ENCODE peak calls at places on chromosomes 5 and 9, in nine cellular contexts. One of them, this sample, is unnamed.

GRCh38 chr5:169980418-169981053 is at the start of gene INSYN2B:
- DNase-seq in stomach: peak
- DNase-seq in adrenal gland: peak
- DNase-seq in IMR-90: peak
- DNase-seq in A549: peak
- DNase-seq in K562: peak
- DNase-seq in ovary: peak
- DNase-seq in tibial nerve: peak
- DNase-seq in GM12891: peak
- DNase-seq in this sample: peak

GRCh38 chr5:151591144-151591819 is at the start of gene FAT2:
- DNase-seq in stomach: no peak
- DNase-seq in adrenal gland: no peak
- DNase-seq in IMR-90: no peak
- DNase-seq in A549: no peak
- DNase-seq in K562: no peak
- DNase-seq in ovary: no peak
- DNase-seq in tibial nerve: no peak
- DNase-seq in GM12891: no peak
- DNase-seq in this sample: no peak

GRCh38 chr9:3525836-3526165 is at the start of gene RFX3:
- DNase-seq in stomach: peak
- DNase-seq in adrenal gland: peak
- DNase-seq in IMR-90: peak
- DNase-seq in A549: peak
- DNase-seq in K562: peak
- DNase-seq in ovary: peak
- DNase-seq in tibial nerve: peak
- DNase-seq in GM12891: peak
- DNase-seq in this sample: peak

GRCh38 chr5:10476878-10477277 is 35.2 kb downstream of the ROPN1L start:
- DNase-seq in stomach: no peak
- DNase-seq in adrenal gland: no peak
- DNase-seq in IMR-90: no peak
- DNase-seq in A549: no peak
- DNase-seq in K562: no peak
- DNase-seq in ovary: no peak
- DNase-seq in tibial nerve: no peak
- DNase-seq in GM12891: no peak
- DNase-seq in this sample: no peak

GRCh38 chr5:157050050-157050449 is 8.9 kb downstream of the HAVCR1 start:
- DNase-seq in stomach: no peak
- DNase-seq in adrenal gland: no peak
- DNase-seq in IMR-90: no peak
- DNase-seq in A549: no peak
- DNase-seq in K562: no peak
- DNase-seq in ovary: no peak
- DNase-seq in tibial nerve: no peak
- DNase-seq in GM12891: no peak
- DNase-seq in this sample: no peak

GRCh38 chr5:73892806-73893205 is 266.8 kb downstream of the ARHGEF28 start:
- DNase-seq in stomach: no peak
- DNase-seq in adrenal gland: no peak
- DNase-seq in IMR-90: peak
- DNase-seq in A549: no peak
- DNase-seq in K562: no peak
- DNase-seq in ovary: no peak
- DNase-seq in tibial nerve: no peak
- DNase-seq in GM12891: no peak
- DNase-seq in this sample: no peak

GRCh38 chr5:30099634-30100033 is 1093.9 kb upstream of the CDH6 start:
- DNase-seq in stomach: no peak
- DNase-seq in adrenal gland: no peak
- DNase-seq in IMR-90: no peak
- DNase-seq in A549: peak
- DNase-seq in K562: no peak
- DNase-seq in ovary: no peak
- DNase-seq in tibial nerve: no peak
- DNase-seq in GM12891: no peak
- DNase-seq in this sample: peak

GRCh38 chr9:1939926-1940368 is 75.2 kb upstream of the SMARCA2 start:
- DNase-seq in stomach: peak
- DNase-seq in adrenal gland: no peak
- DNase-seq in IMR-90: peak
- DNase-seq in A549: peak
- DNase-seq in K562: peak
- DNase-seq in ovary: no peak
- DNase-seq in tibial nerve: no peak
- DNase-seq in GM12891: peak
- DNase-seq in this sample: no peak

GRCh38 chr9:112112519-112112918 is 62.6 kb downstream of the SUSD1 start:
- DNase-seq in stomach: no peak
- DNase-seq in adrenal gland: no peak
- DNase-seq in IMR-90: peak
- DNase-seq in A549: peak
- DNase-seq in K562: no peak
- DNase-seq in ovary: no peak
- DNase-seq in tibial nerve: no peak
- DNase-seq in GM12891: no peak
- DNase-seq in this sample: peak

GRCh38 chr5:77390795-77391194 is 101.3 kb downstream of the WDR41 start:
- DNase-seq in stomach: no peak
- DNase-seq in adrenal gland: no peak
- DNase-seq in IMR-90: peak
- DNase-seq in A549: no peak
- DNase-seq in K562: no peak
- DNase-seq in ovary: no peak
- DNase-seq in tibial nerve: no peak
- DNase-seq in GM12891: no peak
- DNase-seq in this sample: no peak

GRCh38 chr5:142587354-142587965 is 98.4 kb downstream of the FGF1 start:
- DNase-seq in stomach: peak
- DNase-seq in adrenal gland: peak
- DNase-seq in IMR-90: peak
- DNase-seq in A549: peak
- DNase-seq in K562: peak
- DNase-seq in ovary: no peak
- DNase-seq in tibial nerve: peak
- DNase-seq in GM12891: no peak
- DNase-seq in this sample: peak

GRCh38 chr5:113119271-113119924 is 142.8 kb downstream of the DCP2 start:
- DNase-seq in stomach: no peak
- DNase-seq in adrenal gland: no peak
- DNase-seq in IMR-90: peak
- DNase-seq in A549: no peak
- DNase-seq in K562: no peak
- DNase-seq in ovary: peak
- DNase-seq in tibial nerve: peak
- DNase-seq in GM12891: no peak
- DNase-seq in this sample: no peak

GRCh38 chr5:100270323-100270771 is 264.8 kb upstream of the FAM174A start:
- DNase-seq in stomach: no peak
- DNase-seq in adrenal gland: no peak
- DNase-seq in IMR-90: no peak
- DNase-seq in A549: no peak
- DNase-seq in K562: no peak
- DNase-seq in ovary: no peak
- DNase-seq in tibial nerve: no peak
- DNase-seq in GM12891: no peak
- DNase-seq in this sample: no peak

GRCh38 chr9:124940521-124940893 is 376 bp downstream of the GOLGA1 start:
- DNase-seq in stomach: no peak
- DNase-seq in adrenal gland: no peak
- DNase-seq in IMR-90: no peak
- DNase-seq in A549: no peak
- DNase-seq in K562: no peak
- DNase-seq in ovary: no peak
- DNase-seq in tibial nerve: no peak
- DNase-seq in GM12891: peak
- DNase-seq in this sample: no peak

GRCh38 chr5:139640432-139641115 is 7.6 kb upstream of the CXXC5 start:
- DNase-seq in stomach: peak
- DNase-seq in adrenal gland: no peak
- DNase-seq in IMR-90: no peak
- DNase-seq in A549: no peak
- DNase-seq in K562: no peak
- DNase-seq in ovary: peak
- DNase-seq in tibial nerve: no peak
- DNase-seq in GM12891: no peak
- DNase-seq in this sample: no peak

GRCh38 chr5:32613050-32613672 is 27.8 kb downstream of the SUB1 start:
- DNase-seq in stomach: peak
- DNase-seq in adrenal gland: peak
- DNase-seq in IMR-90: peak
- DNase-seq in A549: peak
- DNase-seq in K562: peak
- DNase-seq in ovary: peak
- DNase-seq in tibial nerve: peak
- DNase-seq in GM12891: peak
- DNase-seq in this sample: peak

GRCh38 chr9:91896096-91896495 is 53.9 kb downstream of the ROR2 start:
- DNase-seq in stomach: no peak
- DNase-seq in adrenal gland: no peak
- DNase-seq in IMR-90: no peak
- DNase-seq in A549: no peak
- DNase-seq in K562: no peak
- DNase-seq in ovary: no peak
- DNase-seq in tibial nerve: no peak
- DNase-seq in GM12891: no peak
- DNase-seq in this sample: no peak
- TF ChIP-seq POLR2A in stomach: no peak
- TF ChIP-seq POLR2A in adrenal gland: no peak
- TF ChIP-seq POLR2A in IMR-90: no peak
- TF ChIP-seq POLR2A in A549: no peak
- TF ChIP-seq POLR2A in K562: no peak
- TF ChIP-seq POLR2A in ovary: no peak
- TF ChIP-seq POLR2A in tibial nerve: no peak
- TF ChIP-seq POLR2A in GM12891: no peak
- TF ChIP-seq POLR2A in this sample: no peak

GRCh38 chr5:134397196-134397595 is 14.5 kb downstream of the CDKN2AIPNL start:
- DNase-seq in stomach: no peak
- DNase-seq in adrenal gland: no peak
- DNase-seq in IMR-90: no peak
- DNase-seq in A549: no peak
- DNase-seq in K562: no peak
- DNase-seq in ovary: no peak
- DNase-seq in tibial nerve: no peak
- DNase-seq in GM12891: no peak
- DNase-seq in this sample: no peak
- TF ChIP-seq POLR2A in stomach: no peak
- TF ChIP-seq POLR2A in adrenal gland: no peak
- TF ChIP-seq POLR2A in IMR-90: no peak
- TF ChIP-seq POLR2A in A549: no peak
- TF ChIP-seq POLR2A in K562: peak
- TF ChIP-seq POLR2A in ovary: no peak
- TF ChIP-seq POLR2A in tibial nerve: no peak
- TF ChIP-seq POLR2A in GM12891: no peak
- TF ChIP-seq POLR2A in this sample: no peak

GRCh38 chr5:34986965-34987364 is 57.6 kb downstream of the DNAJC21 start:
- DNase-seq in stomach: no peak
- DNase-seq in adrenal gland: no peak
- DNase-seq in IMR-90: no peak
- DNase-seq in A549: no peak
- DNase-seq in K562: no peak
- DNase-seq in ovary: no peak
- DNase-seq in tibial nerve: no peak
- DNase-seq in GM12891: no peak
- DNase-seq in this sample: no peak

GRCh38 chr5:34977934-34978616 is 48.7 kb downstream of the DNAJC21 start:
- DNase-seq in stomach: no peak
- DNase-seq in adrenal gland: no peak
- DNase-seq in IMR-90: no peak
- DNase-seq in A549: no peak
- DNase-seq in K562: no peak
- DNase-seq in ovary: no peak
- DNase-seq in tibial nerve: no peak
- DNase-seq in GM12891: no peak
- DNase-seq in this sample: no peak

GRCh38 chr5:34978681-34979080 is 49.3 kb downstream of the DNAJC21 start:
- DNase-seq in stomach: no peak
- DNase-seq in adrenal gland: no peak
- DNase-seq in IMR-90: no peak
- DNase-seq in A549: no peak
- DNase-seq in K562: no peak
- DNase-seq in ovary: no peak
- DNase-seq in tibial nerve: no peak
- DNase-seq in GM12891: no peak
- DNase-seq in this sample: no peak

GRCh38 chr5:34982823-34983222 is 53.5 kb downstream of the DNAJC21 start:
- DNase-seq in stomach: no peak
- DNase-seq in adrenal gland: no peak
- DNase-seq in IMR-90: no peak
- DNase-seq in A549: no peak
- DNase-seq in K562: no peak
- DNase-seq in ovary: no peak
- DNase-seq in tibial nerve: no peak
- DNase-seq in GM12891: no peak
- DNase-seq in this sample: no peak
- TF ChIP-seq POLR2A in stomach: no peak
- TF ChIP-seq POLR2A in adrenal gland: no peak
- TF ChIP-seq POLR2A in IMR-90: no peak
- TF ChIP-seq POLR2A in A549: no peak
- TF ChIP-seq POLR2A in K562: no peak
- TF ChIP-seq POLR2A in ovary: no peak
- TF ChIP-seq POLR2A in tibial nerve: no peak
- TF ChIP-seq POLR2A in GM12891: no peak
- TF ChIP-seq POLR2A in this sample: no peak

DNA sequence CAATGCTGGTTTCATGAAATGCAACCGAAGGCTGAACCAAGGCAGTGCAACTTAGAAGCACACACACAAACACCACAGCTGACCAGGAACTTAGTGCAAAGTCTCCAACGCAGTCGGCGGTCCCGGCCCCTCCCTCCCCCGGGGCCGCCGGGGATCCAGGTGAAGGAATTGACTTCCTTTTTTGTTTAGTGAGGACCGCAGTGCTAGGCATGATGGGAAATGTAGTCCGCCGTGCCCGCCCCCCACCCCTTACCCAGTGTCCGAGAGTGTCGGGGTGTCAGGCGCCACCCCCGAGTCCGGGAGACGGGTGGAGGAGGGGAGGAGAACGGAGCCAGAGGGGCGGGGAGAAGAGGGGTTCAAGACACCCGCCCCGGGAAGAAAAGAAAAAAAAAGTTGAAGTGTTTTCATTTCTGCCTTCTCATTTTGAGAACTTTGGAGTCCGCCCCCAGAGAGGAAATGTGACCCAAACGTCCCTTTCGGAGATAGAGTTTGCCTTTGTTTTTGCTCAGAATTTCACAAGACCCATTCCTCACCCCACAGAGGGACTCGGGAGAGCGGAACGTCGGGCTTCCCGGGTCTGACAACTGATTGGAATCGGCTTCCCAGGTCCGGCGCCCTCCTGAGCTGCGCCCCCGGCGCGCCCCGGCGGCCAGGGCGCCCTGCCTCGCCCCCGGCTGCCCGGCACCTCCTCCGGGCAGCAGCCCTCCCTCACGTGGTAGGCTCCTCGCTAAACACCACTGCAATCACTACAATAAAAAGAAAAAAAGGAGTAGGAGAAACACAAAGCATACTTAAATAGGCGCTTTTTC is 2.0 kb downstream of the IER5L start:
- DNase-seq in stomach: peak
- DNase-seq in adrenal gland: peak
- DNase-seq in IMR-90: peak
- DNase-seq in A549: peak
- DNase-seq in K562: peak
- DNase-seq in ovary: peak
- DNase-seq in tibial nerve: peak
- DNase-seq in GM12891: peak
- DNase-seq in this sample: peak
- TF ChIP-seq POLR2A in stomach: no peak
- TF ChIP-seq POLR2A in adrenal gland: peak
- TF ChIP-seq POLR2A in IMR-90: peak
- TF ChIP-seq POLR2A in A549: peak
- TF ChIP-seq POLR2A in K562: peak
- TF ChIP-seq POLR2A in ovary: peak
- TF ChIP-seq POLR2A in tibial nerve: peak
- TF ChIP-seq POLR2A in GM12891: no peak
- TF ChIP-seq POLR2A in this sample: peak